ENCODE peak calls at places on chromosome 1, in four cellular contexts. Q, C, Z and M are unnamed samples.

GRCh38 chr1:114794038-114794437 is 13.6 kb upstream of the SIKE1 start:
- DNase-seq in Q (no peak), C (no peak), Z (no peak), M (no peak)

GRCh38 chr1:4657920-4658585 is 3.6 kb downstream of the AJAP1 start:
- DNase-seq in Q (no peak), C (no peak), Z (no peak), M (no peak)

GRCh38 chr1:22101199-22101598 is 41.7 kb downstream of the WNT4 start:
- DNase-seq in Q (no peak), C (no peak), Z (no peak), M (no peak)

GRCh38 chr1:27671964-27672749 is at the start of gene IFI6:
- DNase-seq in Q (peak; percentile 54), C (peak; percentile 82), Z (peak; percentile 97), M (peak; percentile 43)

GRCh38 chr1:83086346-83086745 is 912.6 kb downstream of the TTLL7 start:
- DNase-seq in Q (no peak), C (no peak), Z (no peak), M (no peak)

GRCh38 chr1:170739803-170740202 is 75.9 kb downstream of the PRRX1 start:
- DNase-seq in Q (no peak), C (no peak), Z (no peak), M (no peak)

GRCh38 chr1:13661539-13661938 is 38.4 kb upstream of the PRDM2 start:
- DNase-seq in Q (no peak), C (no peak), Z (no peak), M (no peak)

GRCh38 chr1:202069670-202070069 is 53.0 kb upstream of the GPR37L1 start:
- DNase-seq in Q (no peak), C (no peak), Z (no peak), M (no peak)

GRCh38 chr1:117113199-117113598 is 8.3 kb downstream of the TRIM45 start:
- DNase-seq in Q (no peak), C (no peak), Z (no peak), M (no peak)

GRCh38 chr1:27522148-27522859 is 32.3 kb upstream of the WASF2 start:
- DNase-seq in Q (peak; percentile 66), C (no peak), Z (no peak), M (no peak)

GRCh38 chr1:231616667-231617066 is 9.9 kb upstream of the DISC1 start:
- DNase-seq in Q (no peak), C (no peak), Z (no peak), M (no peak)

GRCh38 chr1:161884475-161884874 is 118.4 kb downstream of the ATF6 start:
- DNase-seq in Q (no peak), C (no peak), Z (no peak), M (no peak)

GRCh38 chr1:58794585-58794984 is 10.7 kb upstream of the JUN start:
- DNase-seq in Q (no peak), C (no peak), Z (no peak), M (no peak)

GRCh38 chr1:17335821-17336718 is 28.1 kb downstream of the PADI4 start:
- DNase-seq in Q (peak; percentile 67), C (peak; percentile 11), Z (peak; percentile 73), M (peak; percentile 25)

GRCh38 chr1:115837762-115838421 is 3.0 kb downstream of the NHLH2 start:
- DNase-seq in Q (no peak), C (no peak), Z (no peak), M (no peak)